ENCODE peak calls at places on chromosomes 13 and 19, in four cellular contexts. T, U, A and F are unnamed samples. For H3K27me3, the result is how much of the 10 kb centered on the place peaks cover.

GRCh38 chr13:68261105-68261504 is 1031.0 kb upstream of the PCDH9 start:
- DNase-seq in T (no peak), U (no peak), A (no peak), F (no peak)

GRCh38 chr19:14525729-14526128 is 3.7 kb upstream of the TECR start:
- DNase-seq in T (no peak), U (no peak), A (no peak), F (no peak)

GRCh38 chr13:21344662-21345176 is 114.4 kb downstream of the ZDHHC20 start:
- DNase-seq in T (no peak), U (no peak), A (no peak), F (peak)

GRCh38 chr13:93227906-93228801 is 1.5 kb downstream of the GPC6 start:
- DNase-seq in T (no peak), U (peak), A (no peak), F (no peak)

GRCh38 chr19:30634431-30634830 is 262.2 kb downstream of the ZNF536 start:
- DNase-seq in T (peak), U (no peak), A (no peak), F (no peak)

GRCh38 chr19:41408256-41408655 is 10.6 kb downstream of the BCKDHA start:
- DNase-seq in T (no peak), U (no peak), A (no peak), F (no peak)

GRCh38 chr13:83057119-83057518 is 825.2 kb downstream of the SLITRK1 start:
- DNase-seq in T (no peak), U (no peak), A (no peak), F (no peak)

GRCh38 chr13:114143806-114144605 is 11.6 kb upstream of the RASA3 start:
- DNase-seq in T (no peak), U (no peak), A (no peak), F (peak)

GRCh38 chr19:41811036-41811435 is 14.6 kb downstream of the CEACAM3 start:
- DNase-seq in T (no peak), U (no peak), A (peak), F (no peak)

GRCh38 chr13:41496420-41497234 is 39.3 kb downstream of the RGCC start:
- DNase-seq in T (peak), U (no peak), A (no peak), F (no peak)

GRCh38 chr13:113924184-113924583 is 49.7 kb downstream of the C13orf46 start:
- DNase-seq in T (no peak), U (no peak), A (no peak), F (no peak)

GRCh38 chr19:17164644-17165043 is 50.5 kb upstream of the USE1 start:
- DNase-seq in T (no peak), U (no peak), A (no peak), F (no peak)

GRCh38 chr19:8036438-8037099 is 16.0 kb upstream of the CCL25 start:
- DNase-seq in T (no peak), U (no peak), A (no peak), F (no peak)

GRCh38 chr13:107680115-107680514 is 535.2 kb downstream of the LIG4 start:
- DNase-seq in T (no peak), U (no peak), A (no peak), F (no peak)

GRCh38 chr13:59318320-59318930 is 845.3 kb downstream of the DIAPH3 start:
- DNase-seq in T (no peak), U (peak), A (peak), F (peak)

GRCh38 chr13:113044431-113045114 is 61.0 kb upstream of the F7 start:
- DNase-seq in T (no peak), U (no peak), A (peak), F (no peak)

GRCh38 chr13:62710766-62711165 is 1295.1 kb upstream of the PCDH20 start:
- DNase-seq in T (no peak), U (no peak), A (no peak), F (no peak)

GRCh38 chr13:90912247-90912646 is 435.2 kb upstream of the MIR17HG start:
- DNase-seq in T (no peak), U (no peak), A (no peak), F (no peak)

GRCh38 chr19:53877361-53877766 is 4.6 kb upstream of the PRKCG start:
- DNase-seq in T (no peak), U (no peak), A (no peak), F (no peak)
- H3K27ac ChIP-seq in T (no peak), U (no peak), A (no peak), F (no peak)

GRCh38 chr13:98481511-98481951 is 95.4 kb downstream of the STK24 start:
- DNase-seq in T (no peak), U (no peak), A (no peak), F (no peak)
- H3K27me3 ChIP-seq in T (under half), U (under half), A (under half), F (under half)

DNA sequence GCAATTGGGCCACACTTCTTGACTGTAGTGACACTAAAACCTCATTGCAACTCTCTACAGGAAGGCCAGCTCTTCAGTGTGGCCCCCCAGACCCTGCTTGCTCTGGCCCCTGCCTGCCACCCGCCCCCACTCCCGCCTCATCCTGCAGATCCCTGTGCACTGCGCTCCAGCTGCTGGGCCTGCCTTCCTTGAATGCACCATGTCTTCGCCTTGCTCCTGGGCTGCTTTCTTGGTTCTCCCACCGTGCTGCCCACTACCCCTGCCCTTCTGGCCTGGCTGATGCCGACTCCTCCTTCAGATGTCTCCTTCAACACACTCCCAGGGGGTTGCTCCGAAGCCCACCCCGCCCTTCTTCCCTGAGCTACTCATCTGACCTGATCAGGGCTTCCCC is 98.2 kb downstream of the SIPA1L3 start:
- DNase-seq in T (no peak), U (no peak), A (no peak), F (no peak)
- H3K4me3 ChIP-seq in T (peak), U (peak), A (no peak), F (no peak)

GRCh38 chr13:50733392-50733791 is 110.1 kb downstream of the DLEU7 start:
- DNase-seq in T (no peak), U (no peak), A (no peak), F (peak)

GRCh38 chr13:50731400-50731799 is 112.1 kb downstream of the DLEU7 start:
- DNase-seq in T (no peak), U (no peak), A (no peak), F (peak)

GRCh38 chr13:50730496-50731171 is 112.9 kb downstream of the DLEU7 start:
- DNase-seq in T (no peak), U (no peak), A (no peak), F (no peak)

GRCh38 chr13:50735071-50735470 is 108.4 kb downstream of the DLEU7 start:
- DNase-seq in T (no peak), U (no peak), A (no peak), F (no peak)

DNA sequence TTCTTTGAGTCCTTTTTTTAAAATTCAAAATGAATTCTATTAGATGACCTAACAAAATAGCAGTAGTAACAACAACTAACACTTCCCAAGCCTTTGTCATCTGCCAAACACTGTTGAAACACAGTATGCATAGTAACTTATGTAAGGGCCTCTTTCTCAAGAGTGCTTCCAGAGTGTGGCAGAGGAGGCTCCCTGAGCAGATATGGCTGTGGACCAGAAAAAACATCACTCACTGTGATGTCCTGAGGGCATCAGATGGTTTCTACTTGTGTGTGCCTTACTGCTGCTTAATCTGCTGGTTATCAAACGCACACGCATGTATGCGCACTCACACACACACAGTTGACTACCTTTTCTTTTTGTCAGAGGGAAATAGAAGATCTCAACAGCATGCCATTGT is 110.8 kb downstream of the DLEU7 start:
- DNase-seq in T (no peak), U (no peak), A (no peak), F (no peak)
- H3K27ac ChIP-seq in T (no peak), U (no peak), A (no peak), F (peak)

GRCh38 chr19:51480590-51480989 is 2.3 kb downstream of the CEACAM18 start:
- DNase-seq in T (no peak), U (no peak), A (no peak), F (peak)
- H3K27me3 ChIP-seq in T (under half), U (under half), A (under half), F (under half)

GRCh38 chr13:24032252-24032651 is 128.3 kb upstream of the SPATA13 start:
- DNase-seq in T (no peak), U (no peak), A (no peak), F (no peak)
- H3K4me3 ChIP-seq in T (no peak), U (no peak), A (no peak), F (no peak)

GRCh38 chr19:48444933-48445194 is 919 bp upstream of the GRWD1 start:
- DNase-seq in T (no peak), U (no peak), A (no peak), F (no peak)
- H3K27ac ChIP-seq in T (peak), U (peak), A (peak), F (peak)

GRCh38 chr13:25174304-25174703 is 2.2 kb upstream of the AMER2 start:
- DNase-seq in T (no peak), U (no peak), A (no peak), F (no peak)
- H3K27me3 ChIP-seq in T (under half), U (under half), A (under half), F (under half)

DNA sequence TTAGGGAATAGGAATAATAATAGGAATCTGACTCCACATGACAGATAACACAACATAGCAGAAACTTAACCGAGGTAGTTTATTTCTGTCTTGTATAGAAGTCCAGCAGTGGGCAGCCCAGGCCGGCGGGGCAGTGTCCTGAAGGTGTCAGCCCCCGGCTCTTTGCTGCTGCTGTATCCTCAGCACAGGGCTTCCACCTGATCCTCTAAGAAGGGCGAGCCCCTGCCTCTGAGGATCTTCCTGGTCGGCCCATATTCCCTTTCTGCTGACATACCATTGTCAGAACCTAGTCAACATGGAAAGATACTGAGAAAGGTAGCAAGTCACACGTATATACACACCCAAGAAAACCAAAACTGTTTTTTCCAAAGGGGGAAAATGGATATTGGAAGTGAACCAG is 56.2 kb upstream of the GPR183 start:
- DNase-seq in T (no peak), U (no peak), A (no peak), F (no peak)
- H3K4me3 ChIP-seq in T (no peak), U (no peak), A (no peak), F (no peak)

GRCh38 chr19:58440556-58440955 is 603 bp upstream of the ZNF132 start:
- DNase-seq in T (no peak), U (no peak), A (peak), F (no peak)
- H3K27ac ChIP-seq in T (peak), U (peak), A (peak), F (no peak)